ENCODE peak calls at places on chromosome 2, in eight cellular contexts. W is naive thymus-derived CD4-positive, alpha-beta T cell; K is Peyer's patch; T is CD8-positive, alpha-beta T cell; B is NT2/D1; G is body of pancreas; J is BE2C; O is lower lobe of right lung. L is an unnamed sample. For H3K4me1, the result is how much of the 10 kb centered on the place peaks cover.

GRCh38 chr2:112204411-112204810 is 50.4 kb downstream of the ZC3H8 start:
- DNase-seq in W (no peak), K (no peak), T (no peak), B (no peak), G (no peak), J (no peak), O (no peak), L (peak)

GRCh38 chr2:3483227-3483985 is 35.9 kb downstream of the ADI1 start:
- DNase-seq in W (no peak), K (peak), T (no peak), B (no peak), G (peak), J (peak), O (peak), L (no peak)

GRCh38 chr2:77005522-77005921 is 516.7 kb downstream of the LRRTM4 start:
- DNase-seq in W (no peak), K (no peak), T (no peak), B (no peak), G (no peak), J (no peak), O (no peak), L (no peak)

GRCh38 chr2:96082211-96083063 is 33.9 kb downstream of the ADRA2B start:
- DNase-seq in W (no peak), K (no peak), T (no peak), B (no peak), G (no peak), J (no peak), O (peak), L (no peak)

GRCh38 chr2:84443477-84443876 is 15.6 kb downstream of the SUCLG1 start:
- DNase-seq in W (no peak), K (no peak), T (no peak), B (no peak), G (no peak), J (no peak), O (no peak), L (no peak)

GRCh38 chr2:12073217-12073852 is 326.9 kb downstream of the LPIN1 start:
- DNase-seq in W (no peak), K (no peak), T (no peak), B (no peak), G (no peak), J (no peak), O (no peak), L (no peak)

GRCh38 chr2:130823171-130823885 is 13.4 kb upstream of the ARHGEF4 start:
- DNase-seq in W (no peak), K (no peak), T (no peak), B (no peak), G (no peak), J (no peak), O (no peak), L (no peak)

GRCh38 chr2:202084265-202084664 is 11.2 kb downstream of the KIAA2012 start:
- DNase-seq in W (no peak), K (no peak), T (no peak), B (peak), G (no peak), J (no peak), O (no peak), L (no peak)

GRCh38 chr2:98702127-98702802 is 28.7 kb downstream of the MGAT4A start:
- DNase-seq in W (no peak), K (peak), T (no peak), B (no peak), G (peak), J (no peak), O (no peak), L (no peak)

GRCh38 chr2:230692760-230693159 is 19.9 kb upstream of the CAB39 start:
- DNase-seq in W (no peak), K (no peak), T (no peak), B (no peak), G (no peak), J (no peak), O (no peak), L (no peak)

GRCh38 chr2:128717758-128718710 is 399.4 kb upstream of the HS6ST1 start:
- DNase-seq in W (no peak), K (no peak), T (no peak), B (no peak), G (no peak), J (no peak), O (no peak), L (no peak)

GRCh38 chr2:36371963-36372391 is 16.4 kb downstream of the CRIM1 start:
- DNase-seq in W (no peak), K (no peak), T (no peak), B (no peak), G (no peak), J (no peak), O (no peak), L (no peak)

GRCh38 chr2:204738721-204739120 is 193.4 kb downstream of the PARD3B start:
- DNase-seq in W (no peak), K (no peak), T (no peak), B (no peak), G (no peak), J (no peak), O (no peak), L (no peak)

GRCh38 chr2:100004959-100005387 is 137.4 kb downstream of the AFF3 start:
- DNase-seq in W (no peak), K (no peak), T (no peak), B (no peak), G (no peak), J (no peak), O (no peak), L (no peak)

GRCh38 chr2:68937346-68938055 is 15.2 kb downstream of the GKN2 start:
- DNase-seq in W (no peak), K (no peak), T (no peak), B (no peak), G (no peak), J (no peak), O (no peak), L (no peak)

GRCh38 chr2:2901384-2902345 is 476.0 kb downstream of the EIPR1 start:
- DNase-seq in W (no peak), K (no peak), T (no peak), B (no peak), G (no peak), J (no peak), O (no peak), L (peak)

GRCh38 chr2:147051248-147051647 is 793.6 kb upstream of the ACVR2A start:
- DNase-seq in W (no peak), K (no peak), T (no peak), B (no peak), G (no peak), J (no peak), O (no peak), L (no peak)

GRCh38 chr2:218802595-218802994 is 20.6 kb downstream of the CYP27A1 start:
- DNase-seq in W (no peak), K (no peak), T (no peak), B (no peak), G (no peak), J (no peak), O (no peak), L (peak)

GRCh38 chr2:36655456-36655855 is 41.1 kb upstream of the VIT start:
- DNase-seq in W (no peak), K (no peak), T (no peak), B (no peak), G (no peak), J (no peak), O (no peak), L (no peak)

GRCh38 chr2:95046371-95047112 is 21.0 kb downstream of the MAL start:
- DNase-seq in W (no peak), K (no peak), T (no peak), B (no peak), G (no peak), J (no peak), O (no peak), L (no peak)

GRCh38 chr2:68548396-68548795 is 81.0 kb downstream of the APLF start:
- DNase-seq in W (no peak), K (no peak), T (no peak), B (no peak), G (no peak), J (no peak), O (no peak), L (no peak)

GRCh38 chr2:221792971-221793670 is 221.0 kb upstream of the EPHA4 start:
- DNase-seq in W (no peak), K (no peak), T (no peak), B (peak), G (peak), J (no peak), O (no peak), L (no peak)

GRCh38 chr2:48479923-48480322 is 50.0 kb upstream of the STON1 start:
- DNase-seq in W (no peak), K (no peak), T (no peak), B (no peak), G (no peak), J (no peak), O (no peak), L (no peak)

GRCh38 chr2:134135793-134136192 is 118.1 kb upstream of the MGAT5 start:
- DNase-seq in W (no peak), K (no peak), T (no peak), B (no peak), G (no peak), J (no peak), O (no peak), L (no peak)

GRCh38 chr2:187138240-187138639 is 289.3 kb upstream of the ZSWIM2 start:
- DNase-seq in W (no peak), K (peak), T (no peak), B (peak), G (no peak), J (peak), O (peak), L (no peak)

GRCh38 chr2:20168048-20168726 is 56.7 kb downstream of the SDC1 start:
- DNase-seq in W (no peak), K (no peak), T (no peak), B (no peak), G (no peak), J (peak), O (no peak), L (no peak)

GRCh38 chr2:53512071-53512841 is 255.3 kb upstream of the CHAC2 start:
- DNase-seq in W (no peak), K (no peak), T (no peak), B (no peak), G (no peak), J (no peak), O (no peak), L (no peak)

GRCh38 chr2:230869691-230870543 is 5.2 kb downstream of the ITM2C start:
- DNase-seq in W (no peak), K (peak), T (no peak), B (no peak), G (no peak), J (no peak), O (no peak), L (peak)

GRCh38 chr2:134712334-134712733 is 6.5 kb downstream of the TMEM163 start:
- DNase-seq in W (no peak), K (no peak), T (no peak), B (no peak), G (no peak), J (no peak), O (no peak), L (no peak)

GRCh38 chr2:160871096-160871495 is 289.1 kb upstream of the TANK start:
- DNase-seq in W (no peak), K (no peak), T (no peak), B (no peak), G (no peak), J (no peak), O (no peak), L (no peak)

GRCh38 chr2:43055086-43055912 is 171.1 kb downstream of the ZFP36L2 start:
- DNase-seq in W (no peak), K (no peak), T (no peak), B (no peak), G (no peak), J (no peak), O (no peak), L (no peak)

GRCh38 chr2:23390152-23390551 is 5.2 kb downstream of the KLHL29 start:
- DNase-seq in W (no peak), K (no peak), T (no peak), B (no peak), G (no peak), J (no peak), O (no peak), L (no peak)

GRCh38 chr2:224882291-224883171 is 159.7 kb downstream of the DOCK10 start:
- DNase-seq in W (no peak), K (no peak), T (no peak), B (no peak), G (no peak), J (no peak), O (no peak), L (no peak)

GRCh38 chr2:105652014-105652796 is 92.5 kb upstream of the NCK2 start:
- DNase-seq in W (no peak), K (no peak), T (no peak), B (no peak), G (no peak), J (no peak), O (no peak), L (no peak)

GRCh38 chr2:204150695-204151240 is 214.2 kb downstream of the ICOS start:
- DNase-seq in W (no peak), K (no peak), T (no peak), B (no peak), G (peak), J (no peak), O (no peak), L (no peak)

GRCh38 chr2:164937864-164938401 is 17.4 kb downstream of the SLC38A11 start:
- DNase-seq in W (no peak), K (no peak), T (no peak), B (no peak), G (peak), J (no peak), O (no peak), L (no peak)

GRCh38 chr2:44005831-44006230 is 10.0 kb upstream of the LRPPRC start:
- DNase-seq in W (no peak), K (no peak), T (no peak), B (no peak), G (no peak), J (no peak), O (no peak), L (no peak)

GRCh38 chr2:64766841-64767669 is 113.3 kb upstream of the SERTAD2 start:
- DNase-seq in W (no peak), K (no peak), T (no peak), B (no peak), G (no peak), J (no peak), O (no peak), L (peak)

GRCh38 chr2:64768426-64769033 is 114.8 kb upstream of the SERTAD2 start:
- DNase-seq in W (no peak), K (no peak), T (no peak), B (no peak), G (no peak), J (no peak), O (no peak), L (no peak)

GRCh38 chr2:64769392-64770044 is 115.8 kb upstream of the SERTAD2 start:
- DNase-seq in W (no peak), K (peak), T (no peak), B (no peak), G (no peak), J (no peak), O (no peak), L (no peak)

GRCh38 chr2:64770137-64770780 is 116.5 kb upstream of the SERTAD2 start:
- DNase-seq in W (no peak), K (no peak), T (no peak), B (no peak), G (no peak), J (no peak), O (no peak), L (no peak)

DNA sequence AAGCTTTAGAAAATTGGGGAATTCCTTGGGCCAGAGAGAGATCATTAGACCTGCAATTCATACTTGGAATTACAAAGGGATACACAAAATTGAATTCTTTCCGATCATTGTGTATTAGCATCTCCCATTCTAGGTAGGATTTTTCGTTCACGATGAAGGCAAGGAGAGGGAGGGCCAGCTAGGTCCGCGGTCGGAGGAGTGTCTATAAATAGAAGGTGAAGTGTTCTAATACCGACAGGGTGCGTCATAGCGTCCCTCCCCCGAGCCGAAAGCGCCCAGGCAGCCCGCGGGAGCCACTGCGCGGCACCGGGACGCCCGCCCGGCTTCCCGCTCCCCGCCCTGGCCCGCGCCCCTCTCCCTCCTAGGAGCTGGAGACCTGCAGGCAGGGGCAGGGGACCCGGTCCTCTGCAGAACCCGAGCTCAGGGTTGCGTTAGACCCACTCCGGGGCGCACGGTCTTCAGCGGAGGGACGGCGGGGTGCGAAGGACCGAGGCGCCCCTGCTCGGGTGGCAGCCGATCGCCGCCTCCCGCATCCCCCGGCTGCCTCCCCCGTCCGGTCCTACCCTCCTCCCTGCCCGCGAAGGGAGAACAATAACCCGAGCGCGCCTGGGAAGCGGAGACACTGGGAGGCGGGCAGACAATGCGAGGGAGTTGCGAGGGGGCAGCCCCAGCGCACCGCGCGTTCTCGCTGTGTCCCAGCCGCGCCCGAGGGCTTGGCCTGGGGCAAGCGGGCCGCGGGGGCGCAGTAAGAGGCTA is 114.1 kb upstream of the SERTAD2 start:
- DNase-seq in W (peak), K (peak), T (peak), B (peak), G (peak), J (peak), O (peak), L (peak)
- H3K4me1 ChIP-seq in W (under half), K (under half), T (under half), B (under half), G (under half), J (under half), O (under half), L (under half)

GRCh38 chr2:239247401-239248245 is 153.2 kb downstream of the HDAC4 start:
- DNase-seq in W (no peak), K (peak), T (no peak), B (no peak), G (peak), J (no peak), O (no peak), L (no peak)
- H3K4me1 ChIP-seq in W (under half), K (under half), T (under half), B (under half), G (under half), J (under half), O (under half), L (under half)

GRCh38 chr2:58973831-58974281 is 732.7 kb upstream of the FANCL start:
- DNase-seq in W (no peak), K (no peak), T (no peak), B (peak), G (no peak), J (peak), O (no peak), L (no peak)
- H3K4me1 ChIP-seq in W (under half), K (under half), T (under half), B (under half), G (under half), J (under half), O (under half), L (under half)

DNA sequence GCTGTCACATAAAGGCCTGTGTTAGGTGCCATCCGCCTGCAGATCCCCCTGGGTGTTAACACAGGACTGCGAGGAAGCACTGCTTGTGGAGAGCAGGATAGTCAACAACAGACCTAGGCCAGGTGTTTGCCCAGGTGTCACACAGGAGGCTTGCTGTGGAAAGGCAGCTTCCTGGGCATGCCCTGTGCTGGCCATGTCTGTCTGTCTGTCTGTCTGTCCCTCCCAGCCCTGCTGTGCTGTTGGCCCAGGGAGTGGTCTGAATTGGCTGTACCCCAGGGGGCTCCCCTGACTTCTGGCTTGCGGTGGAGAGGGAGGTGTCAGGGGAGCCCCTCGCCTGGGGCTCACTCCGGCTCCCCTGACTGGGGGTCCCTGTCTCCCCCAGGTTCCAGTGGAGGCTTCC is 53.2 kb downstream of the SH3BP4 start:
- DNase-seq in W (no peak), K (no peak), T (no peak), B (no peak), G (peak), J (no peak), O (no peak), L (no peak)
- H3K4me1 ChIP-seq in W (under half), K (under half), T (under half), B (under half), G (half or more), J (under half), O (half or more), L (under half)

GRCh38 chr2:227817940-227818568 is 4.4 kb downstream of the CCL20 start:
- DNase-seq in W (peak), K (peak), T (peak), B (peak), G (peak), J (peak), O (peak), L (no peak)
- H3K4me1 ChIP-seq in W (under half), K (under half), T (under half), B (under half), G (under half), J (under half), O (under half), L (under half)

GRCh38 chr2:158507679-158508078 is 50.9 kb downstream of the PKP4 start:
- DNase-seq in W (no peak), K (no peak), T (no peak), B (no peak), G (no peak), J (no peak), O (no peak), L (no peak)

GRCh38 chr2:158505448-158505934 is 48.7 kb downstream of the PKP4 start:
- DNase-seq in W (no peak), K (no peak), T (no peak), B (no peak), G (no peak), J (no peak), O (no peak), L (no peak)

GRCh38 chr2:158509928-158510797 is 53.4 kb downstream of the PKP4 start:
- DNase-seq in W (no peak), K (no peak), T (no peak), B (no peak), G (no peak), J (no peak), O (no peak), L (no peak)

GRCh38 chr2:158504088-158504487 is 47.3 kb downstream of the PKP4 start:
- DNase-seq in W (no peak), K (no peak), T (no peak), B (no peak), G (no peak), J (no peak), O (no peak), L (no peak)

GRCh38 chr2:158507141-158507540 is 50.4 kb downstream of the PKP4 start:
- DNase-seq in W (no peak), K (no peak), T (no peak), B (no peak), G (no peak), J (no peak), O (no peak), L (no peak)
- H3K4me1 ChIP-seq in W (under half), K (under half), T (under half), B (under half), G (under half), J (under half), O (under half), L (under half)

GRCh38 chr2:207221731-207222130 is 56.0 kb upstream of the KLF7 start:
- DNase-seq in W (no peak), K (no peak), T (no peak), B (no peak), G (no peak), J (no peak), O (no peak), L (no peak)
- H3K4me1 ChIP-seq in W (under half), K (under half), T (under half), B (under half), G (under half), J (under half), O (under half), L (under half)

GRCh38 chr2:151791545-151791944 is 36.7 kb downstream of the ARL5A start:
- DNase-seq in W (no peak), K (no peak), T (no peak), B (no peak), G (no peak), J (no peak), O (no peak), L (no peak)
- H3K4me1 ChIP-seq in W (under half), K (under half), T (under half), B (under half), G (under half), J (under half), O (under half), L (under half)

GRCh38 chr2:174166261-174166660 is 82.1 kb downstream of the OLA1 start:
- DNase-seq in W (no peak), K (no peak), T (no peak), B (no peak), G (no peak), J (no peak), O (no peak), L (no peak)
- H3K4me1 ChIP-seq in W (under half), K (under half), T (under half), B (under half), G (under half), J (under half), O (under half), L (under half)

GRCh38 chr2:179842498-179843153 is 18.8 kb downstream of the ZNF385B start:
- DNase-seq in W (no peak), K (no peak), T (no peak), B (no peak), G (no peak), J (peak), O (no peak), L (peak)
- H3K4me1 ChIP-seq in W (under half), K (under half), T (under half), B (under half), G (under half), J (under half), O (under half), L (under half)

L was measured in MM.1S.